ENCODE peak calls at places on chromosomes 7 and 10, in ten cellular contexts. M is A673, V is H9, N is fibroblast of pulmonary artery, Z is thoracic aorta, B is spleen, C is kidney epithelial cell, U is fibroblast of mammary gland, P is cardiac fibroblast, T is HFFc6. J is an unnamed sample.
A peak's percentile ranks its signal among the peaks of the same experiment; 100 is the strongest.

GRCh38 chr10:178723-179122 is 43.5 kb downstream of the ZMYND11 start:
- DNase-seq in M (no peak), V (no peak), N (no peak), Z (no peak), B (no peak), C (no peak), U (no peak), P (no peak), T (no peak), J (no peak)

GRCh38 chr10:34290412-34291082 is 524.5 kb downstream of the PARD3 start:
- DNase-seq in M (no peak), V (no peak), N (peak; percentile 89), Z (peak; percentile 26), B (no peak), C (no peak), U (peak; percentile 99), P (peak; percentile 81), T (peak; percentile 77), J (no peak)

GRCh38 chr10:36086976-36087726 is 445.1 kb upstream of the FZD8 start:
- DNase-seq in M (no peak), V (no peak), N (no peak), Z (no peak), B (no peak), C (no peak), U (no peak), P (no peak), T (no peak), J (no peak)

GRCh38 chr10:118793545-118793944 is 38.8 kb upstream of the CACUL1 start:
- DNase-seq in M (no peak), V (no peak), N (no peak), Z (no peak), B (no peak), C (no peak), U (no peak), P (no peak), T (no peak), J (no peak)

GRCh38 chr10:17003151-17003550 is 126.5 kb downstream of the CUBN start:
- DNase-seq in M (peak; percentile 66), V (no peak), N (peak; percentile 85), Z (no peak), B (no peak), C (no peak), U (peak; percentile 96), P (peak; percentile 89), T (peak; percentile 86), J (no peak)

GRCh38 chr7:40230086-40230485 is 95.3 kb downstream of the SUGCT start:
- DNase-seq in M (no peak), V (no peak), N (peak; percentile 89), Z (no peak), B (no peak), C (no peak), U (no peak), P (peak; percentile 87), T (no peak), J (no peak)

GRCh38 chr10:74145133-74145532 is 5.5 kb downstream of the AP3M1 start:
- DNase-seq in M (no peak), V (no peak), N (peak; percentile 84), Z (no peak), B (no peak), C (peak; percentile 35), U (peak; percentile 88), P (peak; percentile 82), T (peak; percentile 81), J (no peak)

GRCh38 chr10:34049469-34049868 is 715.0 kb upstream of the NRP1 start:
- DNase-seq in M (no peak), V (no peak), N (no peak), Z (no peak), B (no peak), C (no peak), U (peak; percentile 35), P (peak; percentile 10), T (no peak), J (no peak)

GRCh38 chr10:6232846-6233724 is 30.4 kb downstream of the PFKFB3 start:
- DNase-seq in M (no peak), V (no peak), N (no peak), Z (no peak), B (peak; percentile 47), C (no peak), U (no peak), P (no peak), T (no peak), J (no peak)

GRCh38 chr7:25669954-25670841 is 441.9 kb upstream of the NPVF start:
- DNase-seq in M (peak; percentile 21), V (no peak), N (peak; percentile 3), Z (no peak), B (no peak), C (no peak), U (peak; percentile 18), P (peak; percentile 49), T (no peak), J (no peak)

GRCh38 chr7:147803625-147804024 is 786.9 kb upstream of the C7orf33 start:
- DNase-seq in M (peak; percentile 51), V (no peak), N (no peak), Z (no peak), B (no peak), C (no peak), U (no peak), P (no peak), T (no peak), J (no peak)

GRCh38 chr10:75613685-75614587 is 182.5 kb downstream of the LRMDA start:
- DNase-seq in M (no peak), V (no peak), N (peak; percentile 13), Z (no peak), B (no peak), C (no peak), U (peak; percentile 18), P (peak; percentile 61), T (no peak), J (no peak)

GRCh38 chr7:39588401-39588800 is 22.2 kb downstream of the YAE1 start:
- DNase-seq in M (no peak), V (no peak), N (no peak), Z (no peak), B (no peak), C (no peak), U (no peak), P (no peak), T (no peak), J (no peak)

GRCh38 chr7:171912-172515 is 20.4 kb upstream of the FAM20C start:
- DNase-seq in M (no peak), V (no peak), N (no peak), Z (no peak), B (no peak), C (no peak), U (no peak), P (no peak), T (no peak), J (no peak)
- TF ChIP-seq CTCF in M (no peak), V (no peak), N (no peak), Z (no peak), B (no peak), C (no peak), U (no peak), P (no peak), T (no peak), J (no peak)

GRCh38 chr7:20307119-20307518 is 23.6 kb upstream of the ITGB8 start:
- DNase-seq in M (no peak), V (no peak), N (peak; percentile 81), Z (no peak), B (no peak), C (peak; percentile 75), U (no peak), P (peak; percentile 76), T (no peak), J (no peak)

GRCh38 chr7:20306499-20306946 is 24.2 kb upstream of the ITGB8 start:
- DNase-seq in M (no peak), V (peak; percentile 28), N (peak; percentile 44), Z (no peak), B (no peak), C (no peak), U (no peak), P (no peak), T (no peak), J (no peak)

GRCh38 chr7:20304366-20304765 is 26.3 kb upstream of the ITGB8 start:
- DNase-seq in M (no peak), V (no peak), N (no peak), Z (no peak), B (no peak), C (no peak), U (no peak), P (no peak), T (no peak), J (no peak)

GRCh38 chr7:20307901-20308300 is 22.8 kb upstream of the ITGB8 start:
- DNase-seq in M (no peak), V (peak; percentile 32), N (no peak), Z (no peak), B (no peak), C (no peak), U (no peak), P (no peak), T (no peak), J (no peak)

GRCh38 chr7:20305726-20306125 is 25.0 kb upstream of the ITGB8 start:
- DNase-seq in M (no peak), V (no peak), N (no peak), Z (no peak), B (no peak), C (no peak), U (no peak), P (no peak), T (no peak), J (no peak)
- TF ChIP-seq CTCF in M (no peak), V (no peak), N (no peak), Z (no peak), B (no peak), C (no peak), U (no peak), P (no peak), T (no peak), J (no peak)

DNA sequence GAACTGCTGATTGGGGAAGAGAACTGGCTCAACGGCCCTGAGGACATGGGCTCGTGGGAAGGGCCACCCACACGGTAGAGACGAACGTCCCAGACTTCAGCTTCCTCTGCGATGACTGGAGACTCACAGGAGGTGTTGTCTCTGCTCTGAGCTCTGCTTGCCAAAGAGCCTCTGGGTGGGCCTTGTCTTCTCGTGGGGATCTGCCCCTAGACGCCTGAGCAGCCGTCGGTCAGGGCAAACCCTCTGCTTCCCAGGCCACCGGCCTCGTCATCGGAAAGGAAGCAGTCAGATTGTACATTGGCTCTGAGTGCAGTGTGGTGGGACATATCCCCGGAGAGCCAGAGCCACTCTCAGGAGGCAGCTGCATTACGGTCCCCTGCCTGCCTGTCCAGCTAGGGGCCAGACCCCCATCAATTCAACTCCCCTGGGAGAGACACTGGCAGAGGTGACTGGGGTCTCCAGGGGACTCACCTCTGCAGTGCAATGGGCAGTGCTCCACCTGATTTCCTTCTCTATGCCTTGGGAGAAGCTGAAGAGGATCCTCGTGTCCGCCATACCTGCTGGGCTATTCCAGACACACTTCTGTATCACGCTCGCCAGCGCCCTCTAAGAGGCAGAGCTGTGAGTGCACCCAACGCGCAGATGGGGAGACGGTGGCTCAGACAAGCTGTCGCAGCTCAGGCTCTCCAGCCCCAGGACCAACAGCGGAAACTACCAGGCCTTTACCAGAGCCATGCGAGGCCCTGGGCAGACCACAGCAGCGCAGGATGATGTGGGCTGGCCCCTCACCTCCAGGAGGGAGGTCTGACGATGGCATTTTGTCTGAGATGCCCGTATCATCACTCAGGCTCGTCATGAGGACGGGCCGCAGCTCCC is 227.4 kb downstream of the TCERG1L start:
- DNase-seq in M (peak; percentile 36), V (peak; percentile 90), N (no peak), Z (no peak), B (peak; percentile 64), C (no peak), U (no peak), P (no peak), T (no peak), J (no peak)
- TF ChIP-seq CTCF in M (peak; percentile 54), V (peak; percentile 77), N (no peak), Z (no peak), B (no peak), C (no peak), U (no peak), P (no peak), T (no peak), J (no peak)

GRCh38 chr10:69649771-69650550 is 19.9 kb downstream of the FAM241B start:
- DNase-seq in M (no peak), V (peak; percentile 72), N (no peak), Z (no peak), B (peak; percentile 41), C (no peak), U (no peak), P (no peak), T (no peak), J (no peak)
- TF ChIP-seq CTCF in M (no peak), V (peak; percentile 53), N (no peak), Z (no peak), B (no peak), C (peak; percentile 32), U (no peak), P (no peak), T (peak; percentile 33), J (peak; percentile 49)